ENCODE peak calls at places on chromosome 3, in six cellular contexts. P is stomach; E is breast epithelium; B is CD8-positive, alpha-beta T cell; W is sigmoid colon; N is esophagus squamous epithelium. X is an unnamed sample.

GRCh38 chr3:70061111-70061510 is 61.6 kb downstream of the SAMMSON start:
- DNase-seq in P (no peak), E (no peak), B (no peak), W (no peak), N (no peak), X (no peak)

GRCh38 chr3:148075829-148076716 is 621.6 kb upstream of the AGTR1 start:
- DNase-seq in P (no peak), E (no peak), B (no peak), W (no peak), N (no peak), X (no peak)

GRCh38 chr3:177521305-177521704 is 324.0 kb upstream of the TBL1XR1 start:
- DNase-seq in P (peak; percentile 77), E (peak; percentile 86), B (no peak), W (no peak), N (no peak), X (no peak)

GRCh38 chr3:127409421-127410136 is 121.7 kb upstream of the PRR20G start:
- DNase-seq in P (peak; percentile 19), E (peak; percentile 5), B (no peak), W (peak; percentile 34), N (no peak), X (no peak)

GRCh38 chr3:191220908-191221307 is 21.9 kb downstream of the OSTN start:
- DNase-seq in P (no peak), E (no peak), B (no peak), W (no peak), N (no peak), X (no peak)

GRCh38 chr3:30810617-30811016 is 83.8 kb downstream of the GADL1 start:
- DNase-seq in P (no peak), E (no peak), B (no peak), W (no peak), N (no peak), X (no peak)

GRCh38 chr3:9420850-9421549 is 23.6 kb downstream of the SETD5 start:
- DNase-seq in P (no peak), E (no peak), B (no peak), W (no peak), N (no peak), X (no peak)

GRCh38 chr3:121985841-121986240 is 36.2 kb downstream of the ILDR1 start:
- DNase-seq in P (no peak), E (no peak), B (no peak), W (no peak), N (no peak), X (no peak)

GRCh38 chr3:33885496-33885895 is 87.1 kb downstream of the PDCD6IP start:
- DNase-seq in P (no peak), E (no peak), B (no peak), W (no peak), N (no peak), X (no peak)

GRCh38 chr3:44042772-44043171 is 198.9 kb upstream of the TOPAZ1 start:
- DNase-seq in P (no peak), E (no peak), B (no peak), W (no peak), N (no peak), X (no peak)
- H3K9me3 ChIP-seq in P (no peaks in the 10 kb centered on the region), E (no peaks in the 10 kb centered on the region), B (no peaks in the 10 kb centered on the region), W (no peaks in the 10 kb centered on the region), N (no peaks in the 10 kb centered on the region), X (no peaks in the 10 kb centered on the region)

GRCh38 chr3:172021165-172021564 is 18.2 kb upstream of the FNDC3B start:
- DNase-seq in P (no peak), E (no peak), B (no peak), W (no peak), N (no peak), X (no peak)
- H3K9me3 ChIP-seq in P (no peaks in the 10 kb centered on the region), E (no peaks in the 10 kb centered on the region), B (no peaks in the 10 kb centered on the region), W (no peaks in the 10 kb centered on the region), N (no peaks in the 10 kb centered on the region), X (no peaks in the 10 kb centered on the region)

GRCh38 chr3:72043212-72044133 is 258.5 kb upstream of the PROK2 start:
- DNase-seq in P (no peak), E (no peak), B (no peak), W (no peak), N (no peak), X (no peak)
- H3K9me3 ChIP-seq in P (no peaks in the 10 kb centered on the region), E (no peaks in the 10 kb centered on the region), B (no peaks in the 10 kb centered on the region), W (no peaks in the 10 kb centered on the region), N (no peaks in the 10 kb centered on the region), X (no peaks in the 10 kb centered on the region)

DNA sequence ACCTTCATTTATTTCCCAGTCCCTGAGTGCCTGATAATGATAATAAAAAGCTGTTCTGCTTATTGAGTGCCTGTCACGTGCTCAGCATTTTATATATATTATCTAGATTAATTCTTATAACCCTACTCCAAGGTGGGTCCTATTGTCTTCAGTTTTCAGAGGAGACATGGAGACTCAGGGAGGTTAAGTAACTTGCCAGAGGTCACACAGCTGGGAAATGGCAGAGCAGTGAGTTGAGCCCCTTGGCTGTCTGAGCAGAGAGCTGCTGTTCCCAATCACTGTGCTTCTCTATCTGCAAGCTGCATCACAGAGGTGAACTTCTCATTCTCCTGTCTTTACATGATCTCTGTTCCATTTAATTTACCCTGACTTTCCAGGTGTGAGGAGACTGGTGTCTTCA is 32.3 kb upstream of the MRPS22 start:
- DNase-seq in P (no peak), E (no peak), B (no peak), W (no peak), N (no peak), X (no peak)
- H3K9me3 ChIP-seq in P (no peaks in the 10 kb centered on the region), E (no peaks in the 10 kb centered on the region), B (no peaks in the 10 kb centered on the region), W (no peaks in the 10 kb centered on the region), N (no peaks in the 10 kb centered on the region), X (no peaks in the 10 kb centered on the region)